ENCODE peak calls at places on chromosomes 12 and 14, in four cellular contexts. One of them, this sample, is unnamed.
A peak's percentile ranks its signal among the peaks of the same experiment; 100 is the strongest.

GRCh38 chr12:31471823-31472222 is 119.1 kb downstream of the DENND5B start:
- DNase-seq in esophagus muscularis mucosa: no peak
- DNase-seq in left colon: no peak
- DNase-seq in BE2C: no peak
- DNase-seq in this sample: peak; percentile 94

GRCh38 chr14:63949696-63950095 is 96.9 kb downstream of the SYNE2 start:
- DNase-seq in esophagus muscularis mucosa: no peak
- DNase-seq in left colon: no peak
- DNase-seq in BE2C: no peak
- DNase-seq in this sample: no peak

GRCh38 chr12:57522887-57523705 is 472 bp downstream of the MBD6 start:
- DNase-seq in esophagus muscularis mucosa: peak; percentile 93
- DNase-seq in left colon: peak; percentile 66
- DNase-seq in BE2C: peak; percentile 50
- DNase-seq in this sample: no peak

GRCh38 chr12:71746983-71747611 is 7.6 kb upstream of the RAB21 start:
- DNase-seq in esophagus muscularis mucosa: no peak
- DNase-seq in left colon: no peak
- DNase-seq in BE2C: peak; percentile 40
- DNase-seq in this sample: peak; percentile 68

GRCh38 chr12:19199322-19199721 is 69.8 kb downstream of the PLEKHA5 start:
- DNase-seq in esophagus muscularis mucosa: no peak
- DNase-seq in left colon: no peak
- DNase-seq in BE2C: no peak
- DNase-seq in this sample: no peak

GRCh38 chr14:69716483-69717187 is 50.3 kb upstream of the SRSF5 start:
- DNase-seq in esophagus muscularis mucosa: no peak
- DNase-seq in left colon: no peak
- DNase-seq in BE2C: no peak
- DNase-seq in this sample: no peak

GRCh38 chr12:13171921-13172859 is 24.3 kb upstream of the EMP1 start:
- DNase-seq in esophagus muscularis mucosa: peak; percentile 26
- DNase-seq in left colon: no peak
- DNase-seq in BE2C: no peak
- DNase-seq in this sample: peak; percentile 82

GRCh38 chr14:93115920-93116675 is at the start of gene ITPK1:
- DNase-seq in esophagus muscularis mucosa: no peak
- DNase-seq in left colon: peak; percentile 72
- DNase-seq in BE2C: peak; percentile 72
- DNase-seq in this sample: peak; percentile 57

GRCh38 chr12:61137677-61138380 is 1122.4 kb upstream of the USP15 start:
- DNase-seq in esophagus muscularis mucosa: no peak
- DNase-seq in left colon: no peak
- DNase-seq in BE2C: no peak
- DNase-seq in this sample: no peak

GRCh38 chr12:58008658-58009057 is 67.3 kb downstream of the ATP23 start:
- DNase-seq in esophagus muscularis mucosa: no peak
- DNase-seq in left colon: no peak
- DNase-seq in BE2C: no peak
- DNase-seq in this sample: no peak

This sample was measured in SW480.